ENCODE peak calls at places on chromosomes 5 and 9, in ten cellular contexts. S is glutamatergic neuron; M is H7; H is endothelial cell; A is GM23338; B is AG20443; Q is iPS-NIHi11; C is midbrain; P is NCI-H510A; V is stimulated activated naive CD4-positive, alpha-beta T cell. O is an unnamed sample.

GRCh38 chr5:83576341-83576740 is 104.8 kb downstream of the VCAN start:
- DNase-seq in C (no peak), V (no peak), H (no peak), B (no peak), M (no peak), Q (no peak), A (no peak), P (no peak), S (no peak), O (no peak)

GRCh38 chr5:170701321-170701720 is 82.2 kb upstream of the GABRP start:
- DNase-seq in A (no peak), C (no peak), V (no peak), S (no peak), Q (no peak), H (no peak), P (no peak), M (no peak), B (no peak), O (no peak)

GRCh38 chr5:151082976-151083651 is 2.3 kb upstream of the TNIP1 start:
- DNase-seq in B (no peak), M (no peak), P (no peak), V (no peak), A (no peak), H (no peak), S (no peak), C (no peak), Q (no peak), O (no peak)

GRCh38 chr5:138870611-138871010 is 4.5 kb downstream of the LRRTM2 start:
- DNase-seq in A (no peak), B (no peak), S (no peak), Q (no peak), M (no peak), V (no peak), C (peak), H (no peak), P (no peak), O (no peak)

GRCh38 chr9:126827227-126827626 is 22.4 kb downstream of the ZBTB43 start:
- DNase-seq in B (no peak), H (no peak), Q (no peak), S (no peak), P (no peak), C (no peak), A (no peak), V (no peak), M (no peak), O (no peak)

GRCh38 chr5:173472784-173473278 is 143.6 kb downstream of the BOD1 start:
- DNase-seq in V (no peak), M (no peak), B (peak), A (no peak), S (no peak), H (no peak), P (no peak), C (no peak), Q (no peak), O (no peak)

GRCh38 chr5:134758176-134758503 is 439 bp upstream of the DDX46 start:
- DNase-seq in M (no peak), V (no peak), A (no peak), B (no peak), Q (no peak), H (no peak), S (no peak), C (no peak), P (no peak), O (no peak)

GRCh38 chr9:15485836-15486678 is 24.7 kb downstream of the PSIP1 start:
- DNase-seq in H (no peak), P (no peak), C (no peak), M (no peak), Q (no peak), A (peak), S (no peak), B (peak), V (peak), O (no peak)

GRCh38 chr5:136221340-136221739 is 28.4 kb upstream of the SMIM32 start:
- DNase-seq in C (no peak), H (no peak), V (no peak), P (no peak), A (no peak), M (no peak), B (no peak), S (no peak), Q (no peak), O (no peak)

GRCh38 chr5:179336126-179336870 is 9.0 kb downstream of the ADAMTS2 start:
- DNase-seq in S (no peak), C (no peak), P (no peak), V (no peak), H (no peak), B (no peak), A (no peak), M (peak), Q (peak), O (no peak)

GRCh38 chr5:176492431-176492830 is 44.2 kb downstream of the FAF2 start:
- DNase-seq in H (no peak), C (no peak), P (no peak), B (no peak), V (no peak), Q (no peak), S (no peak), A (no peak), M (no peak), O (no peak)

GRCh38 chr9:35907732-35908483 is 1.4 kb upstream of the SPAAR start:
- DNase-seq in H (peak), A (peak), V (no peak), C (no peak), S (no peak), M (peak), P (no peak), Q (peak), B (peak), O (no peak)

GRCh38 chr5:56247596-56247995 is 14.5 kb upstream of the ANKRD55 start:
- DNase-seq in A (no peak), H (no peak), V (no peak), P (no peak), Q (no peak), S (no peak), B (peak), C (no peak), M (no peak), O (no peak)

GRCh38 chr5:135217669-135218485 is 181.2 kb downstream of the MACROH2A1 start:
- DNase-seq in S (no peak), C (no peak), Q (peak), M (peak), A (peak), B (no peak), H (peak), P (no peak), V (no peak), O (peak)

GRCh38 chr5:96661101-96661840 is 905 bp upstream of the CAST start:
- DNase-seq in A (peak), S (no peak), B (peak), P (no peak), V (peak), C (no peak), Q (peak), M (peak), H (no peak), O (no peak)

GRCh38 chr9:125650271-125650737 is 56.7 kb downstream of the MAPKAP1 start:
- DNase-seq in S (no peak), B (peak), M (no peak), C (no peak), H (no peak), Q (no peak), A (no peak), V (no peak), P (no peak), O (no peak)